ENCODE peak calls at places on chromosomes 11 and 22, in eight cellular contexts. Y is gastrocnemius medialis, T is coronary artery, W is choroid plexus epithelial cell, F is AG09309, B is nephron progenitor cell, C is esophagus muscularis mucosa, Z is adrenal gland. P is an unnamed sample.

GRCh38 chr11:19241260-19242183 is 777 bp upstream of the E2F8 start:
- DNase-seq in C (no peak), Y (no peak), T (no peak), F (no peak), Z (no peak), W (no peak), B (peak), P (no peak)

GRCh38 chr11:131914299-131914902 is 544.0 kb downstream of the NTM start:
- DNase-seq in B (no peak), Y (no peak), W (peak), F (no peak), Z (no peak), T (no peak), C (no peak), P (no peak)

GRCh38 chr11:67265633-67266423 is 445 bp upstream of the GRK2 start:
- DNase-seq in W (peak), F (no peak), Y (peak), C (no peak), T (peak), Z (peak), B (peak), P (no peak)

GRCh38 chr11:67484847-67485311 is 2.1 kb downstream of the AIP start:
- DNase-seq in F (no peak), Y (no peak), B (no peak), T (no peak), W (no peak), C (no peak), Z (no peak), P (no peak)

GRCh38 chr11:124605719-124606118 is 5.5 kb upstream of the PANX3 start:
- DNase-seq in F (no peak), B (no peak), T (no peak), C (no peak), Y (no peak), Z (peak), W (no peak), P (no peak)

GRCh38 chr11:19400296-19400695 is 159.6 kb upstream of the E2F8 start:
- DNase-seq in C (no peak), Y (no peak), F (no peak), B (no peak), T (peak), W (no peak), Z (no peak), P (no peak)

GRCh38 chr22:28817919-28818859 is 17.8 kb upstream of the XBP1 start:
- DNase-seq in C (no peak), W (no peak), Y (no peak), T (no peak), Z (peak), F (no peak), B (no peak), P (no peak)

GRCh38 chr11:59943996-59944395 is 5.8 kb downstream of the OOSP1 start:
- DNase-seq in B (peak), W (no peak), C (no peak), F (no peak), Z (no peak), Y (no peak), T (no peak), P (no peak)

GRCh38 chr22:27381552-27381951 is 420.0 kb downstream of the MN1 start:
- DNase-seq in Y (no peak), F (no peak), T (no peak), W (no peak), B (peak), C (peak), Z (no peak), P (no peak)

DNA sequence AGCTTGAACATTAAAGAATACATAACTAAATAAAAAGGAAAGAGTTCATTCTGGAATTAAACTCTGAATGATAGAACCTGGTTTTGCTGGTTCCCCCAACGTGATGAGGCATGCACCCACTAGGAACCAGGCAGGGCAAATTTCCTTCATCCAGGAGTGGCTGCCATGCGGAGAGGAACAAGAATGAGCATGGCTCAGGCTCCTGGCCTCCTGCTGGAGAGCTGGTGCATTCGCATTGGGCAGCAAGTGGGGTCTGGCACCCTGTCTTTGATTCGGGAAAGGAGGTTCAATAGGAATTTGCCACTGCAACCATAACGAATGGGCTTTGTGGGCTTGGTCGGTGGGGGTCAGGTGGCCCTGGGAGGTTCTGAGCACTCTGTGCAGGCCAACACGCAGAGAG is 169.8 kb upstream of the TENM4 start:
- DNase-seq in Y (no peak), Z (no peak), T (no peak), W (no peak), B (no peak), F (no peak), C (no peak), P (no peak)
- TF ChIP-seq CTCF in Y (no peak), Z (no peak), T (no peak), W (no peak), B (no peak), F (peak), C (no peak), P (no peak)

GRCh38 chr11:122656631-122657101 is 1.1 kb downstream of the UBASH3B start:
- DNase-seq in Z (peak), F (no peak), T (no peak), W (no peak), Y (no peak), C (peak), B (peak), P (no peak)
- TF ChIP-seq CTCF in Z (no peak), F (no peak), T (no peak), W (peak), Y (no peak), C (no peak), B (no peak), P (no peak)

GRCh38 chr11:86638673-86639072 is 33.7 kb downstream of the ME3 start:
- DNase-seq in B (no peak), T (no peak), Z (no peak), W (no peak), Y (no peak), C (peak), F (no peak), P (no peak)
- TF ChIP-seq CTCF in B (no peak), T (no peak), Z (no peak), W (no peak), Y (no peak), C (no peak), F (no peak), P (no peak)

DNA sequence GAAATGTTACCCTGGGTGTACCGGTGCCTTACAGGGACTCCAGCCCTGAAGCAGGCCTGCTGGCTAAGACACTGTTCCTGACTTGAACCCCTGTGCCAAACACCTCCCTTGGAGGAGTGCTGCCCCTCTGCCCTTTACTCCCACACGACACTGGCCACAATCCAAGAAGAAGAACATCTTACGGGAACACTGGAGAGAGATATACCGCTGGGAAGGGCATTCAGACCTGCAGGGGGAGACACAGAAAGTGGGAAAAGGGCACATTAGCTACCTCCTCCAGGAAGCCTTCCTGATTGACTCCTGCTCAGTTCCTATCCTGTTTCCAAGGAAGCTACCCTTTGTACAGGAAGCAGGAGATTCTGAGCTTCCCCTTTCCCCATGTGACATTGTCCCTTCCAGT is 18.7 kb downstream of the TMPRSS13 start:
- DNase-seq in C (no peak), Y (no peak), T (peak), B (no peak), W (no peak), Z (no peak), F (no peak), P (no peak)
- TF ChIP-seq CTCF in C (no peak), Y (no peak), T (no peak), B (no peak), W (no peak), Z (no peak), F (no peak), P (no peak)

GRCh38 chr22:20186183-20186870 is 35.5 kb upstream of the CCDC188 start:
- DNase-seq in T (no peak), Z (no peak), C (no peak), F (no peak), Y (no peak), W (peak), B (peak), P (no peak)
- TF ChIP-seq CTCF in T (no peak), Z (no peak), C (no peak), F (no peak), Y (no peak), W (peak), B (peak), P (no peak)

GRCh38 chr11:81707881-81708280 is 1025.8 kb downstream of the FAM181B start:
- DNase-seq in W (no peak), Z (no peak), C (no peak), F (no peak), T (no peak), B (no peak), Y (no peak), P (no peak)
- TF ChIP-seq CTCF in W (peak), Z (no peak), C (no peak), F (no peak), T (no peak), B (peak), Y (no peak), P (no peak)

GRCh38 chr22:26139320-26139719 is 29.9 kb upstream of the SEZ6L start:
- DNase-seq in T (no peak), F (no peak), W (no peak), B (no peak), Y (no peak), Z (no peak), C (peak), P (no peak)

GRCh38 chr22:26131755-26132154 is 37.5 kb upstream of the SEZ6L start:
- DNase-seq in T (no peak), Y (no peak), B (no peak), Z (no peak), C (peak), F (no peak), W (no peak), P (no peak)

DNA sequence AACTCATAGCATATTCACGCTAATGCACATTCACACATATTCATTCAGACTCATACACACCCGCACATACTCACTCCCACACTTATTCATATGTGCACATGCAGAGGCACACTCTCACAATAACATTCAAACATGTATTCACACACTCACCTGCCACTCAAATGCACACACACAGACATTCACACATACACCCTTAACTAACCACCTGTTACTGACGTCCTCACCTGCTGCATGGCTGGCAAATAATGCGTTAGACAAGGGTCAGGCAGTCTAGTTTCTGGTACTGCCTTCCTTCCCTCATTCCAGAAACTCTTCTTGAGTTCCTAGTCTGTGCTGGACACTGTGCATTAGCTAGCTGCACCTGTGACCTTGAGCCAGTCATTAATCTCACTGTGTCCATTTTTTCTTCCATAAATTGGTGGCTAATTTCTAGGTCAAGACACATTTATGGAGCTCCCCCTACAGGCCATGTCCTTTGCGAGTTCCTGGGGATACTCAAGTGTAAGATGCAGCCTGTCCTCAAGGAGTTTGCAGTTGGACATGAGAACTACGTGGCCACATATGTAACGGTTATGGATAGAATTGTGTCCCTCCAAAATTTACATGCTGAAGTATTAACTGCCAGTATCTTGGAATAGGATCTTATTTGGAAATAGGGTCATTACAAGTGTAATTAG is 34.5 kb upstream of the SEZ6L start:
- DNase-seq in F (no peak), B (no peak), Y (no peak), Z (no peak), C (peak), W (no peak), T (no peak), P (no peak)
- TF ChIP-seq CTCF in F (no peak), B (peak), Y (no peak), Z (no peak), C (no peak), W (no peak), T (no peak), P (no peak)

GRCh38 chr22:30767656-30768055 is 73.0 kb downstream of the OSBP2 start:
- DNase-seq in Y (no peak), W (no peak), Z (no peak), B (peak), C (no peak), F (no peak), T (no peak), P (no peak)

DNA sequence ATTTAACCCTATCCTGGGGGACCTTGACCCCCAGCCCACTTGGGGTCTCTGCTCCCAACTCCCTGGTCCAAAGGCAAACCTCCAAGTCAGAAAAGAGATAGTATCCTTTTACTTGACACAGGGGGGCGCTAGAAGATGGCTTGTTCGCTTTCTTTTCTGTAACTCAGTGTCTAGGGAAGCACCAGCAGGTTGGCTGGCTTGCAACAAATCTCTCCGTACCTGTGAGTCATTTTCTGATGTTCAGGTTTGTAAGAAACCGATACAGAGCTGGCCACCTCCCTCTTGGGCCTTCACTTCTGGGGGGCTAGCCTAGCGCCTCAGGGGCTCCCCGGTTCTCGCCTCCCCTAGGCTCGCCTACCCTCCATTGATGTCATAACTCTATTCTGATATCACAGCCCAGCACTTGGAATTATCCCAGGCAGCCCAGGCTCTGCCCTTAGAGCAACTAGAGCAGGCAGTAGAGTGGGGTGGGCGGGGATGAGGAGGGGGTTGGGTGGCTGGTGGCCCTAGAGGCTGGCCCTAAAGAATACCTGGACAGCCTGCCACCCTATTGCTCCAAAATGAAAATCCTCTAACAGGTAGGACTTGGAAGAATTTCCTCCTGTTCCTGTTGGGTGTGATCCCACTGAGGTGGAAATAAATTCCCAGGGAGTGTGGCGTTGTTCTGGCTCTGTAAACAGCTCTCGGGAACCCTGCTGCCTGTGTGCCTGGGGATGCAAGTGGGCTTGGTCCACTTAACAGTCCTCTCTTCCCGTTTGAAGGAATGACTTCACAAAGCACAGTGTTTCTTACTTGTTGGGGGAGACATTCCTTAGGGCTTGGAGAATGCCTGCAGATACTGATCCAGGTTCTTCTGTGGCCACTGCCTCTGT is 69.4 kb downstream of the OSBP2 start:
- DNase-seq in W (peak), C (no peak), Z (peak), F (peak), T (no peak), B (peak), Y (peak), P (peak)
- TF ChIP-seq CTCF in W (peak), C (peak), Z (peak), F (peak), T (no peak), B (peak), Y (peak), P (peak)

DNA sequence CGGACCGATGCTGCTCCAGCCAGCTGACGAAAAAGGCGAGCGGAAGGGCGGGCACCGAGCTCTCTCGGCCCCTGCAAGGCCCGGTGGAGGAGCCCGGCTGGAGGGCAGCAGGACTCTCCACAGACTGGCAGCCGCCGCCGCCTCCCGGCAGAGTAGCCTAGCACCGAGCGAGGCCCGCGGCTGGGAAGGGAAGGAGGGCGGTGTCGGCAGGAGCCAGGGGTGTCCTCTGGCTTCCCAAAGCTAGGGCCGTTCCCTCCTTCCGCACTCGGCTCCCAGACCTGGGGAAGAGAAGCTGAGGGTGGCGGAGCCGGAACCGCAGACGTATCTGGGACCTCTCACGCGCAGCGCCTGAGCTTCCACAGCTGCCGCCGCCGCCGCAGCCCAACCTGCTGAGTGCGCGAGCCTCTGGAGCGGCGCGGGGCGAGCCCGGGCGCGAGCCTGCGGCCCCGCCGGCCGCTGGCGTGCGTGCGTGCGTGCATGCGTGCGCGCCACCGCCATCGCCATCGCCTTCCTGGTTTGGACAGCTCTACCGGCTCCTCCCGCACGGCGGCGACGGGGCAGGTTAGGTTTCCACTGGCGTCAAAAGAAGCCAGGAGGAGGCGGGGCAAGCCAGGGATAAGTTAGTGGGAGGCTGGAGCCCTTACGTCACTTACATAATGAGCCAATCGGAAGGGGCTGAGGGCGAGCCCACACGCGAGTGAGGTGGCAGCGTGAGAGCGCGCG is at the start of gene RAB6A:
- DNase-seq in Z (peak), W (peak), T (peak), B (peak), Y (peak), C (peak), F (peak), P (peak)
- TF ChIP-seq CTCF in Z (peak), W (peak), T (no peak), B (no peak), Y (peak), C (no peak), F (peak), P (no peak)